ENCODE peak calls at places on chromosomes 2 and 18, in four cellular contexts. K, M, P and I are unnamed samples.

GRCh38 chr2:118667964-118668363 is 179.5 kb downstream of the EN1 start:
- DNase-seq in M (no peak), K (no peak), P (no peak), I (no peak)

GRCh38 chr2:73851274-73851673 is 22.5 kb downstream of the STAMBP start:
- DNase-seq in K (no peak), M (no peak), P (no peak), I (no peak)

GRCh38 chr2:207107551-207107950 is 58.2 kb downstream of the KLF7 start:
- DNase-seq in M (no peak), P (no peak), K (no peak), I (peak)

GRCh38 chr2:86225581-86225980 is 26.3 kb downstream of the MRPL35 start:
- DNase-seq in K (no peak), M (no peak), P (peak), I (no peak)

GRCh38 chr2:178859760-178860159 is 52.5 kb upstream of the TTN start:
- DNase-seq in K (no peak), P (no peak), M (no peak), I (peak)

GRCh38 chr2:166230724-166231070 is 102.9 kb upstream of the SCN1A start:
- DNase-seq in K (no peak), P (no peak), M (no peak), I (no peak)

GRCh38 chr2:239960929-239961661 is 64.0 kb downstream of the NDUFA10 start:
- DNase-seq in M (no peak), K (peak), P (peak), I (peak)

GRCh38 chr2:218161639-218162038 is 5.1 kb downstream of the CXCR1 start:
- DNase-seq in M (no peak), K (no peak), P (no peak), I (no peak)

GRCh38 chr18:24853076-24853475 is 392.6 kb downstream of the HRH4 start:
- DNase-seq in K (no peak), M (no peak), P (no peak), I (no peak)

GRCh38 chr2:120982598-120982997 is 246.9 kb downstream of the GLI2 start:
- DNase-seq in M (no peak), K (no peak), P (no peak), I (no peak)

GRCh38 chr2:76517238-76517909 is 806.7 kb upstream of the GCFC2 start:
- DNase-seq in P (no peak), M (no peak), K (no peak), I (no peak)

DNA sequence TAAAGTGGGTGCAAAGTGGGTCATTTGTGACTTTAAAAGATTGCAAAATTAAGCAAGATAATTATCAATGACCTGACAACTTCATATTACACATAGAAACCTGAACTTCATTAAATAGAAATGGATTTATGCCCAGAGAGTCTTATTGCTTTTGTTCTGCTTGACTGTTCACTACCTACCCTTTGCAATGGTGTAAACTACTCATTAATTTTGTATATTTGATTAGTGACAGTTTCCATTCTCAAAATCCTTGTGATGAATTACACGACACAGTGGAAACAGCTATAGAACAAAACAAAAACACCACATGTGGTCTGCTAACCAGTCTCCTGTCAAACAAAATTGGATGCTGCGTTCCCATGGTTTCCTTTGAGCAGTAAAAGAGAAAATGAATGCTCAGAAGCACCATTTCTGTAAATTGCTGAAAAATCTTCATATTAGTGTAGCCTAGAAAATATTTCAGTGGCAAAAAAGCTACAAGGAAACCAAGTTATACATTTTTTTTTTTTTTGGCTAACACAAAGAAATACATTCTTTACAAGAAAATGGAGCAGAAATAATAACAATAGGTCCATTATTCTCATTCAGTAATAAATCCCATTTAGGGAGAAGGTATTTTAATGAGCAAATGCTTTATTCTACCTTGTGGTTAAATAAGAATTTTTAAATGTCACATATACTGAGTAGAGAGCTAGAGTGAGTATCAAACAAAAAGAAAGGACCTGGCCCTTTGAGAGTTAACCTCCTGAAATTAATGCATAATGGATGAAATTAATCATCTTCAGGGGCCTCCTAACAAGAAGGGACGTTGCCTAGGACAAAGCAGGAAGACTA is 355.2 kb upstream of the ZC3H15 start:
- DNase-seq in K (no peak), M (no peak), P (no peak), I (no peak)
- TF ChIP-seq NRF1 in K (no peak), M (no peak), P (no peak), I (no peak)

DNA sequence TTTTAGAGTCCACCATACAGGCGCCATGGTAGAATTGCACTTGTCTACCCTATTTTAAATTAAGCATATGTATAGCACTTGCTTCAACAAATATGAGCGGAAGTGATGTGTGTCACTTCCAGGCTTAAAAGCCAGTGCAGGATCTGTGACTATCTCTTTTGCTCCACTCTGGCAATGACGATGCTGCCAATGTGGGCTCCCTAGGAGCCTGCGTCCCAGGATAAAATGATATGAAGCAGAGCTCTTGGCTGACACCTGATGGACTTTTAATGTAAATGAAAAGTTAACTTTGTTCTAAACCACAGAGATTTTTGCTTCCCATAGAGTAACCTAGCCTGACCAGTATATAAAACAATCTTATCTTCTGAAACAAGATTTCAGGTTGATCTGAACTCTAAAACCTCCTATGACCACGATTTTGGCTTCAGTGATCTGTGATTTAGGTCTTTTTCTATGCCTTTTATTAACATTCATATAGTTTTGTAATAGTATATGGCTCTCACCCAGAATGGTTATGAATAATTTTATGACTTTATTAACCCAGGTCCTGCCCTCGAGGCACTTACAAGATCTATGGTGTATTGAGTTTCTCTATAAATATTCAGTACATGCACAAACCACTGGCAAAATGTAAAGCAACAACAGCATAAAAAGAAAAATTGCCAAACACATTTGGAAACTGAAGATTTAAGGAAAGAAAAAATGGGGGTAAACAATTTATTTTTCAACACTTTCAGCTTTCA is 422.5 kb upstream of the PIK3C3 start:
- DNase-seq in M (no peak), P (no peak), K (no peak), I (no peak)
- TF ChIP-seq CTCF in M (no peak), P (no peak), K (peak), I (peak)

GRCh38 chr18:22335644-22336275 is 82.0 kb downstream of the CTAGE1 start:
- DNase-seq in P (no peak), M (no peak), K (no peak), I (no peak)

GRCh38 chr18:22339913-22340312 is 77.8 kb downstream of the CTAGE1 start:
- DNase-seq in M (no peak), K (no peak), P (no peak), I (no peak)

GRCh38 chr18:22336406-22336805 is 81.3 kb downstream of the CTAGE1 start:
- DNase-seq in K (no peak), M (no peak), P (no peak), I (no peak)

GRCh38 chr18:22337311-22337710 is 80.4 kb downstream of the CTAGE1 start:
- DNase-seq in P (no peak), M (no peak), K (no peak), I (no peak)

DNA sequence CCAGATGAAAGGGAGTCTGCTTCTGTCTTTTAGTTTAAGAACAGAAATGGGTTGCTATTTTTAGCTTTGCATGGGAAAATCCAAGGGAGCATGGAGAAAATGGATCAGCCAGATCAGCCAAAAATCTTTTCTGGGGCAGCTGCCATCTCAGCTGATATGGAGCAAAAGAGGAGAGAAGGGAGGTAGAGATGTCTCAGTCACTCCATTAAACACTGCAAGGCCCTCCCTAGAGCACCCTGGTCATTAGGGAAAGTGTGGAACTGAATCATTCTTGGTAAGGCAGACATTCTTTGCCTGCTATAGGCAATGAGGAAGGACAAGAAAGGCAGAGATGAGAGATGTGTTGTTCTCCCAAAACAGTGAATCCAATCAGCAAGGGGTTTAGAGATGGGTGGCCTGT is 79.8 kb downstream of the CTAGE1 start:
- DNase-seq in M (no peak), K (no peak), P (no peak), I (no peak)
- H3K4me3 ChIP-seq in M (no peak), K (no peak), P (no peak), I (no peak)

DNA sequence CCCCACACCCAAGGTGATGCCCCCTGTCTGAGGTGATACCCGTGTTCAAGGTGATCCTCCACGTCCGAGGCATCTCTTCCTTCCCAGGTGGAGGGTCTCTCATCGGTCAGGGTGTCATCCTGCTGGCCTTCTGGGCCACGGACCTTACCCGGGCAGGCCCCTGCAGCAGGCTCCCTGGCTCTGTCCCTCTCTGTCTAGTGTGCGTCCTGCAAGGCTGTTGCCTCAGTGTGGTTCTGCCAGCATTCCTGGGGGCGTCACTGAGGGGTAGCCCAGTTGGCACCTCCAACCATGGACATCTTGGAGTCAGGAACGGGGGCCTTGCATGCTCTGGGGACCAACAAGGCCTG is 5.6 kb upstream of the PER2 start:
- DNase-seq in P (no peak), M (no peak), K (no peak), I (no peak)
- TF ChIP-seq NRF1 in P (no peak), M (no peak), K (no peak), I (no peak)

GRCh38 chr2:201183373-201183742 is 417 bp downstream of the CASP10 start:
- DNase-seq in M (no peak), P (no peak), K (no peak), I (no peak)

GRCh38 chr2:201180010-201180409 is 2.9 kb upstream of the CASP10 start:
- DNase-seq in P (no peak), M (no peak), K (no peak), I (no peak)

GRCh38 chr2:201188449-201188848 is 5.5 kb downstream of the CASP10 start:
- DNase-seq in P (no peak), K (no peak), M (no peak), I (no peak)

GRCh38 chr2:201185863-201186262 is 2.9 kb downstream of the CASP10 start:
- DNase-seq in M (no peak), K (no peak), P (no peak), I (no peak)

DNA sequence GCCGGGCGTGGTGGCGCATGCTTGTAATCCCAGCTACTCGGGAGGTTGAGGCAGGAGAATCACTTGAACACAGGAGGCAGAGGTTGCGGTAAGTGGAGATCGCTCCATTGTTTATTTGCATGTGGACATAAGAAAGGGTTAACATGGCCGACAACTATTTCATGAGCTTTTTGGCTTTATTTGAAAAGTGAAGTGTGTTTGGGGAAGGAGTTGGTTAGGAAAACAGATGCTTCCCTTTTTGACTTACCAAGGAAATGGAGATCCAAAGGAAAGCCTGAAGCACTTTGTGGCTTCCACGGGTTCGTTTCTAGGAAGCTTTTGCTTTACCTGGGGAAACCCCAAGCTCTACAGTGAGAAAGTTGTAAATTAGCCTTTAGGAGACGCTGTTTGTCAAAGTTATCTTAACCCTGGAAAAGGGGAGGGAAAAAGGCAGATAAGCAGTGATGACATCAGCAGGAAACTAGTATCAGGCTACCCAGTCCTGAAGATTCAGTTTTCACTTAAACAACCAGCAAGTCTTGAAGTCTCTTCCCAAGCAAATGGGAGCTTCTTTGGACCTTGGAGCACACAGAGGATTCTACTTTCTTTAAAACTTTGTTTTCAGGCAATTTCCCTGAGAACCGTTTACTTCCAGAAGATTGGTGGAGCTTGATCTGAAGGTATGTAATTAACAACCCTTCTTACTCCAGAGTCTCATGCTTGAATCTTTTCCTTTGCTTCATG is at the start of gene CASP10:
- DNase-seq in K (no peak), M (peak), P (peak), I (no peak)
- TF ChIP-seq CTCF in K (peak), M (peak), P (peak), I (no peak)

DNA sequence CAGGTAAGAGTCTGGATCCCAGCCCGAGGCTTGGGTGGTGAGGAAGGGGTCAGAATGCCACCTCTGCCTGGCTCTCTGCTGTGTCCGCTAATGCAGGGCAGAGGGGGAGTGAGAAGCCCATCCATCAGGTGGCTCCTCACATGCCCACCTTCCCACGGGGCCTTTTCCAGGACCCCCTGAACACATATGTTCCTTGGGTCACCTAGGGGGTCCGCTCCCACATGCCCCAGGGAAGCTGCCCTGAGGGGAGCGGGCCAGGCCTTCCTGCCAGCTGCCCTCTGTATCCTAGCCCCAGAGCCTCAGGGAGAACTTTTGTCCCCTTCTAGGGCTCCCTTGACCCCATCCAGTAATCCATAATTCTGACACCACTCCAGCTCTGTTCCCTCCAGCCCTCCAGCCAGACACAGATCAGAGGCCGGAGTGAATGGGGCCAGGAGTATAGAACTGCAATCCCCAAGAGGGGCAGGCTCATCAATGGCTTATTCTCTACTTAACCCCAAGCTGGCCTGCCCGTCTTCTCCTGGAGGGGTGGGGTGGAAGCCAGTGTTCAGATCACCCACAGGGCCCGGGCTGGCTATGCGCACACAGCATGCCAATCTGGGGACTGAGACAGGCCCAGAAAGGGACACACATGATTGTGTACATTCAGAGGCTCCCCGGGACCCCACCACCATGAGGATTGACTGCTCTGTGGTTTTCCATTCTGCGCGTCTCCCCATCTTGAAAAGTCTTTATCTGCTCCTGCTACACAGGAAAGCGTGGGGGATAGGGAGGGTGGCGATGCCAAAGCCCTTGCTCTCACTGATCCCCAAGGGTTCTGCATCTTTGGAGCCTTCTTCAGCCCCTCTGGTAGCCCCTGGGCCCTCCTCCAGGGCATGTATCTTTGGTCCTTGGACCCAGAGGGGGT is 1.1 kb downstream of the EMILIN1 start:
- DNase-seq in M (no peak), K (no peak), P (no peak), I (peak)
- H3K4me3 ChIP-seq in M (no peak), K (no peak), P (no peak), I (peak)